ENCODE peak calls at places on chromosomes 4 and X, in six cellular contexts. T, W, C, J, Q and F are unnamed samples.

GRCh38 chrX:18683027-18683426 is 11.1 kb upstream of the RS1 start:
- DNase-seq in T (no peak), W (no peak), C (peak; percentile 38), J (no peak), Q (no peak), F (no peak)

GRCh38 chrX:111568356-111568755 is 56.9 kb downstream of the SERTM2 start:
- DNase-seq in T (no peak), W (no peak), C (peak; percentile 2), J (no peak), Q (peak; percentile 0), F (peak; percentile 0)

GRCh38 chr4:140996757-140997156 is 136.5 kb downstream of the RNF150 start:
- DNase-seq in T (no peak), W (no peak), C (no peak), J (no peak), Q (peak; percentile 78), F (no peak)

GRCh38 chr4:188171551-188171950 is 32.3 kb downstream of the TRIML1 start:
- DNase-seq in T (no peak), W (no peak), C (no peak), J (no peak), Q (peak; percentile 6), F (no peak)

GRCh38 chr4:3371038-3371437 is 70.7 kb upstream of the HGFAC start:
- DNase-seq in T (no peak), W (no peak), C (no peak), J (no peak), Q (no peak), F (no peak)

GRCh38 chr4:1410491-1411325 is 4.5 kb upstream of the NKX1-1 start:
- DNase-seq in T (peak; percentile 37), W (peak; percentile 41), C (peak; percentile 81), J (no peak), Q (peak; percentile 16), F (peak; percentile 62)

GRCh38 chr4:109411964-109412363 is 21.7 kb upstream of the SEC24B start:
- DNase-seq in T (no peak), W (no peak), C (no peak), J (no peak), Q (no peak), F (no peak)

GRCh38 chr4:121950212-121950679 is 1.6 kb downstream of the TRPC3 start:
- DNase-seq in T (peak; percentile 38), W (peak; percentile 73), C (no peak), J (peak; percentile 82), Q (peak; percentile 69), F (peak; percentile 79)

GRCh38 chrX:81174286-81174685 is 27.4 kb downstream of the HMGN5 start:
- DNase-seq in T (no peak), W (no peak), C (peak; percentile 21), J (no peak), Q (peak; percentile 37), F (peak; percentile 29)

GRCh38 chr4:129232627-129233337 is 136.8 kb downstream of the C4orf33 start:
- DNase-seq in T (no peak), W (no peak), C (no peak), J (no peak), Q (no peak), F (no peak)

GRCh38 chrX:142601792-142602191 is 396.7 kb upstream of the MAGEC2 start:
- DNase-seq in T (no peak), W (no peak), C (no peak), J (no peak), Q (no peak), F (no peak)

GRCh38 chrX:74419861-74420193 is 1.5 kb upstream of the SLC16A2 start:
- DNase-seq in T (no peak), W (no peak), C (no peak), J (peak; percentile 19), Q (no peak), F (no peak)

GRCh38 chr4:79174855-79175254 is 151.0 kb downstream of the NAA11 start:
- DNase-seq in T (no peak), W (no peak), C (no peak), J (no peak), Q (no peak), F (no peak)

GRCh38 chr4:184028571-184028996 is 123.5 kb downstream of the STOX2 start:
- DNase-seq in T (no peak), W (no peak), C (peak; percentile 53), J (no peak), Q (no peak), F (no peak)

GRCh38 chrX:15739886-15740285 is 1.8 kb downstream of the CA5B start:
- DNase-seq in T (no peak), W (no peak), C (no peak), J (no peak), Q (peak; percentile 16), F (no peak)

GRCh38 chrX:15738686-15739016 is 581 bp downstream of the CA5B start:
- DNase-seq in T (no peak), W (no peak), C (no peak), J (no peak), Q (no peak), F (no peak)

GRCh38 chrX:15737188-15737956 is 698 bp upstream of the CA5B start:
- DNase-seq in T (no peak), W (no peak), C (no peak), J (no peak), Q (peak; percentile 10), F (peak; percentile 31)

DNA sequence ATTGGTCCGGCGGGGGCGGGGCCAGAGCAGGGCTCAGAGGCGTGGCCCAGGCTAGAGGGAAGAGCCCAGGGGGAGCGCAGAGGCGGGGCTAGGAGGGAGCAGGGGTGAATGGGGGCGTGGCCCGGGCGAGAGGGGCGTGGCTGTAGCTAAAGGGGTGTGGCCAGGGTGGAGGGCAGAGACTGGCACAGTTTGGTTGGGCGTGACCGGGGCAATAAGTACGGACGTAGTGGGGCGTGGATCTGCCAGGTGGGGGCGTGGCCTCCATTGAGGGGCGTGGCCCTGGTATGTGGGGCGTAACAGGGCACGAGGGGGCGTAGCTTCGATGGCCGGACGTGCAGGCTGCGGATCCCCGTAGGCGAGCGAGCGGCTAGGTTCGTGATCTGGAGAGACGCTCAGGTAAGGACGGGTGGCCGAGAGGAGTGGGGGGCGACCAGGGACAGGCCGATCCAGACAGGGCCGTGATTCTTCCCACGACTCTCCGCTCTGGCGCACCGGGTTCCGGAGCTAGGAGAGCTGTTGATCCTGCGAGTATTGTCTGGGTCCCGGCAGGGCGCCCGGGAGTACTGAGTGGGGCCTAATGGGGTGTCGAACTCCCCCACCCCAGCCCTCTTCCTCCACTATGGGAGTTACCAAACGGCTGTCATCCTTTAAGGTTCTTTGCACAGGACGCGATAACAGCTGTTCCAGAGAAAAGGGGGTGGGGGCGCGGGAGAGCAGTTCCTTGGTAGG is at the start of gene CA5B:
- DNase-seq in T (peak; percentile 91), W (peak; percentile 73), C (peak; percentile 1), J (peak; percentile 95), Q (peak; percentile 57), F (peak; percentile 93)
- TF ChIP-seq POLR2A in T (no peak), W (no peak), C (no peak), J (peak; percentile 51), Q (no peak), F (no peak)

DNA sequence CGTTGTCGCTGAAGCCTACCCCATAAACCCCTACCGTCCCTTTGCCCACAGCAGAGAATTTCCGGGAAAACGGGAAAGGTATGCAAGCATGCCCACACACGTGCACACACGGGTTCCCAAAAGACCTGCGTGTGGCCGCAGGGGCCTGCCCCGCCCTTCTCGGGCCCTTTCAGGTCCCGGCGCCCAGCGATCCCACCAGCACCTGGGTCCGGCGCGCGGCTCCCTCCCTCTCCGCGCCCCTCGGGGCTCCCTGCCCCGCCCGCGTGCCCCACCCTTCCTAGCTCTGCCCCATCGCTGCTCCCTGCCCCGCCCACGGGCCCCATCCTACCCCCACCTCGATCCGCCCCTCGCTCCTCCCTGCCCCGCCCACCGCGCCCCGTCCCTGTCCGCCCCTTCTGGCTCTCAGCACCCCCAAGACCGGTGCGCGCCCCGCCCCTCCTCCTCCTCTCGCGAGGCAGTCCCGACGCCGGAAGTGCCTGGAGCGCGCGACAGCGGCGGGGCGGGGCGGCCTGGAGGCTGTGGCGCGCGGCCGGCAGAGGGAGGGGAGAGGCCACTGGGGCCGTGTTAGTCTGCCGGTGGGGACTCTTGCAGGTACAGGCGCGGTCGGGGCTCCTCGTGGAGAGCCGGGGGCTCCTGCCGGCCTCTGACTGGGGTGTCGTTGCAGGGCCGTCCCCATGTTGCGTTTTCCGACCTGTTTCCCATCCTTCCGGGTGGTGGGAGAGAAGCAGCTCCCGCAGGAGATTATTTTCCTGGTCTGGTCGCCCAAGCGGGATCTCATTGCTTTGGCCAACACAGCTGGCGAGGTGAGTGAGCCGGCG is at the start of gene ANAPC4:
- DNase-seq in T (peak; percentile 95), W (peak; percentile 91), C (peak; percentile 99), J (peak; percentile 94), Q (peak; percentile 82), F (peak; percentile 94)
- TF ChIP-seq POLR2A in T (peak; percentile 45), W (peak; percentile 94), C (peak; percentile 81), J (no peak), Q (no peak), F (peak; percentile 66)

GRCh38 chr4:52718123-52718522 is 33.1 kb downstream of the ERVMER34-1 start:
- DNase-seq in T (no peak), W (no peak), C (peak; percentile 81), J (no peak), Q (peak; percentile 49), F (no peak)
- TF ChIP-seq POLR2A in T (no peak), W (peak; percentile 32), C (no peak), J (no peak), Q (no peak), F (peak; percentile 31)

DNA sequence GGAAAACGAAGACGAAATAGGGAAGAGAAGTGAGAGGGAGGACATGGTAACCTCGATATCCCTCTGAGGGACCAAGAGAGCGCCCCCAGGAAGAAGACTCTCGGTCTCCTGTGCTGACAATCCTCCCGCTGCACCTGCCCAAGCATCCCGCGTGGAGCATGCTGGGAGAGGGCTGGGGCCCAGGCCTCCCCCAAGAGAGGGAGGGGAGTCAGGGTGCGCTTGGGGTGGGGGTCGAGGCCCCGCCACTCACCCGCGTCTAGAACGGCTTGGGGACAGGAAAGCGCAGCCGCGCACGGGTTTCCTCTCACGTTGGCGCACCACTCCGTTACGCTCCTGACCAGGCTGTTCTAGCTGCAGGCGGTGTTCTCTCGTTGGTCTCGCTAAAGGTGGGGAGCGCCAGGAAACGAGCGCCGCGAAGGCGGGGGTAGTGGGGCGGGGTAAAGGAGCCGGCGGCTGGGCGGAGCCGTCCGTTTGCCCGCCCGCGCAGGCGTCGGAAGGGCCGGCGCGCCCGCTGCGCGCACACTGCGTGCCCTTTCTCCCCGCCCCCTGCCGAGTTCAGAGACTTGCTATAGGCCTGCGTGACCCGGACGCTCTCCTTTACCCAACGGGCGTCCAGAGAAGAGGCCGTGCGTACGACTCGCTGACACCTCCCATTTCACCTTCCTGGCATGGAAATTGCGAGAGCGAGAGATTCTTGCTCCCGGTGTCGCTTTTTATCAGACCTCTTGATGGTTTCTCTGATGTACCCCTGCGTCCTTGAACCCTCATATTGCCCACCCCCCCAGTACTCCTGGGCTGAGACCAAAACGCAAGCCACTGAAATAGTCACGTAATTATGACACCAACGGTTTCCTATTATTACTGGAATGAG is at the start of gene C1GALT1C1:
- DNase-seq in T (peak; percentile 86), W (peak; percentile 50), C (peak; percentile 95), J (peak; percentile 91), Q (peak; percentile 87), F (peak; percentile 95)
- TF ChIP-seq POLR2A in T (no peak), W (no peak), C (peak; percentile 74), J (no peak), Q (peak; percentile 25), F (peak; percentile 86)

GRCh38 chr4:83535945-83536648 is at the start of gene GPAT3:
- DNase-seq in T (peak; percentile 81), W (peak; percentile 50), C (peak; percentile 83), J (peak; percentile 74), Q (peak; percentile 45), F (peak; percentile 62)
- TF ChIP-seq POLR2A in T (peak; percentile 54), W (no peak), C (peak; percentile 19), J (peak; percentile 37), Q (no peak), F (no peak)